ENCODE peak calls at places on chromosomes 4 and X, in five cellular contexts. Q is right lobe of liver, P is colonic mucosa, J is ovary, I is psoas muscle. B is an unnamed sample.

GRCh38 chr4:47704693-47705325 is 133.1 kb downstream of the CORIN start:
- DNase-seq in I (no peak), Q (peak), P (no peak), J (no peak), B (no peak)

GRCh38 chrX:149221246-149221645 is 283.9 kb downstream of the IDS start:
- DNase-seq in P (no peak), Q (no peak), J (no peak), I (no peak), B (no peak)

GRCh38 chrX:83535417-83536244 is 27.5 kb downstream of the POU3F4 start:
- DNase-seq in Q (no peak), P (no peak), I (no peak), J (no peak), B (no peak)

GRCh38 chrX:120305531-120306145 is 5.6 kb downstream of the TMEM255A start:
- DNase-seq in Q (no peak), J (no peak), P (no peak), I (no peak), B (no peak)

GRCh38 chrX:129193357-129193756 is 329.9 kb downstream of the SMARCA1 start:
- DNase-seq in I (no peak), P (peak), J (peak), Q (no peak), B (no peak)

GRCh38 chr4:99965173-99965572 is 15.1 kb upstream of the H2AZ1 start:
- DNase-seq in P (no peak), J (no peak), Q (no peak), I (no peak), B (no peak)

GRCh38 chr4:35138449-35138848 is 1105.9 kb downstream of the ARAP2 start:
- DNase-seq in I (no peak), Q (no peak), P (no peak), J (no peak), B (no peak)

GRCh38 chr4:176587920-176588319 is 204.8 kb downstream of the VEGFC start:
- DNase-seq in I (no peak), P (no peak), J (peak), Q (no peak), B (no peak)

GRCh38 chr4:55036405-55036804 is 89.0 kb downstream of the KDR start:
- DNase-seq in J (no peak), I (no peak), P (no peak), Q (no peak), B (no peak)

GRCh38 chrX:26442340-26442739 is 226.4 kb downstream of the MAGEB5 start:
- DNase-seq in I (no peak), J (no peak), Q (no peak), P (no peak), B (no peak)

GRCh38 chrX:129957241-129958099 is 25.0 kb upstream of the BCORL1 start:
- DNase-seq in Q (peak), I (peak), J (peak), P (peak), B (peak)

GRCh38 chrX:13411496-13412207 is 91.8 kb upstream of the ATXN3L start:
- DNase-seq in Q (no peak), P (no peak), I (no peak), J (no peak), B (no peak)

GRCh38 chr4:54961357-54961975 is 163.9 kb downstream of the KDR start:
- DNase-seq in Q (no peak), P (no peak), J (no peak), I (no peak), B (peak)

GRCh38 chrX:77918568-77918967 is 8.1 kb downstream of the ATP7A start:
- DNase-seq in Q (no peak), I (no peak), P (no peak), J (no peak), B (no peak)

GRCh38 chrX:132958086-132958703 is at the start of gene HS6ST2:
- DNase-seq in Q (no peak), I (peak), P (peak), J (peak), B (no peak)

GRCh38 chrX:103475381-103475780 is 43.9 kb downstream of the RAB40A start:
- DNase-seq in J (no peak), Q (no peak), I (no peak), P (no peak), B (no peak)

GRCh38 chrX:47242321-47242720 is 9.5 kb downstream of the USP11 start:
- DNase-seq in J (no peak), Q (no peak), I (no peak), P (no peak), B (no peak)

GRCh38 chr4:31183256-31183655 is 463.1 kb downstream of the PCDH7 start:
- DNase-seq in P (no peak), I (no peak), Q (no peak), J (no peak), B (no peak)

GRCh38 chrX:72021975-72022374 is 109.7 kb downstream of the RTL5 start:
- DNase-seq in I (no peak), Q (no peak), J (no peak), P (no peak), B (no peak)

GRCh38 chr4:173463816-173464215 is 64.9 kb upstream of the SCRG1 start:
- DNase-seq in J (no peak), Q (no peak), I (no peak), P (no peak), B (no peak)

GRCh38 chr4:105122334-105122733 is 24.3 kb upstream of the TET2 start:
- DNase-seq in J (no peak), P (no peak), I (no peak), Q (no peak), B (no peak)

GRCh38 chr4:168868044-168868855 is 141.8 kb downstream of the CBR4 start:
- DNase-seq in P (no peak), I (no peak), Q (no peak), J (no peak), B (no peak)

GRCh38 chr4:188986271-188986689 is 847.0 kb downstream of the TRIML1 start:
- DNase-seq in I (no peak), J (no peak), P (no peak), Q (no peak), B (no peak)

GRCh38 chr4:32560306-32560705 is 1840.1 kb downstream of the PCDH7 start:
- DNase-seq in P (no peak), J (no peak), I (no peak), Q (no peak), B (no peak)

GRCh38 chrX:68355629-68355920 is 77.7 kb downstream of the OPHN1 start:
- DNase-seq in Q (no peak), J (no peak), P (no peak), I (no peak), B (no peak)

GRCh38 chr4:78237360-78237759 is 180.2 kb downstream of the FRAS1 start:
- DNase-seq in Q (no peak), I (no peak), P (no peak), J (no peak), B (no peak)

GRCh38 chrX:123324628-123325027 is 140.6 kb downstream of the GRIA3 start:
- DNase-seq in J (no peak), Q (no peak), I (no peak), P (no peak), B (no peak)

GRCh38 chrX:16855363-16856075 is 14.6 kb downstream of the RBBP7 start:
- DNase-seq in J (no peak), I (no peak), P (no peak), Q (no peak), B (no peak)

GRCh38 chrX:45077748-45078424 is 122.8 kb downstream of the DIPK2B start:
- DNase-seq in Q (no peak), P (no peak), I (no peak), J (no peak), B (no peak)

GRCh38 chrX:39491548-39492297 is 606.0 kb downstream of the BCOR start:
- DNase-seq in I (no peak), J (no peak), Q (no peak), P (peak), B (no peak)

GRCh38 chr4:184732126-184732525 is 1.8 kb downstream of the CENPU start:
- DNase-seq in P (peak), J (no peak), I (no peak), Q (no peak), B (no peak)

GRCh38 chr4:75654905-75655304 is 18.3 kb downstream of the G3BP2 start:
- DNase-seq in J (no peak), I (no peak), Q (no peak), P (no peak), B (no peak)

GRCh38 chr4:75659512-75660031 is 13.6 kb downstream of the G3BP2 start:
- DNase-seq in P (no peak), Q (no peak), I (no peak), J (no peak), B (no peak)

GRCh38 chr4:75658881-75659280 is 14.3 kb downstream of the G3BP2 start:
- DNase-seq in Q (no peak), J (no peak), P (no peak), I (no peak), B (no peak)

GRCh38 chr4:75655562-75655961 is 17.6 kb downstream of the G3BP2 start:
- DNase-seq in J (no peak), P (no peak), I (no peak), Q (no peak), B (no peak)

DNA sequence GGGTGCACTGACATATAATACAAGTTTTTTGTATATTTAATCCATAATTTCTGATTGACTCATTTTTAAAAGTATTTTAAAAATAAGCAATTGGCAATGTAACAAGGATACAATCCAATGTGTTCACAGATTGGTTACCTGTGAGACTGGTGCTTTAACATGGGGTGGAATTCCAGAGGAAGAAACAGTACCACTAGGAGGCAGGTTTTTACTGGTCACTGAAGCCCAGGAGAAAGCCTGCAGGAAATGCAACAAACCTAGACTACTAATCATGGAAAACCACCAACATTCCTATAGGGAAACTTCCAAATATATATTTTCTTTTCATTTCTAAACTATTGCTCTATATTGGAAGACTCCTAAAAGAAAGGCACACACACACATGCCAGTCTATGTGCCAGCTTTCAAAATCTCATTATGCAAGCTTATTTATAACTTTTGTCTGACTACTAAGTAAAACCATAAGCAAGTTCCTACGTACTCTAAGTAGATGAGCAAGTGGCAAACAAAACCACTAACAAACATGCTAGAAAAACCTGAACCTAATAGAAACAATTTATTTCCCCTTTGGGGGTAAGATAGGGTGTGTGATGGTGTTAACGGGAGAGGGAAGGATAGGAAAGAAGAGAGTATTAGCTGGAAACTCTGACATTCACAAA is 19.2 kb downstream of the G3BP2 start:
- DNase-seq in J (no peak), Q (no peak), I (no peak), P (no peak), B (no peak)
- TF ChIP-seq CTCF in J (no peak), Q (peak), I (peak), P (peak), B (peak)

DNA sequence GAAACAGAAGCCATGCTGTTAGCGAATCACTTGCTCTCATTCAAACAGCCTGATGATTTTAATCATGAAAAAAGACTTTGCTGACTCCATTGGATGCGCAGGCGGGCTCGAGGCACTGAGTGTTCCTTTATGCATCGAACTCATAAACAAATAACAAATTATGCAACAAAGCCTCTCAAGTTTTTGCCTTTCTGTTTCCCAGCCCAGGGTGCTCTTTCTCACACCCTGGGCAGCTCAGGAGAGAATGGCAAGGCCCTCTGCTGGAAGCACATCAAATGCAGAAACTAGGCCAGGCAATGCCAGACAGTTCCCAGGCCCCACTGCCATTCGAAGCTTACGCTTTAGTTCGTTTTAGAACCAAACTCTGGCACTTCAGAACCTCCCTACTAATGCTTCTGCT is 19.8 kb downstream of the ETNPPL start:
- DNase-seq in P (no peak), J (no peak), I (no peak), Q (no peak), B (no peak)
- TF ChIP-seq CTCF in P (no peak), J (no peak), I (no peak), Q (peak), B (no peak)

DNA sequence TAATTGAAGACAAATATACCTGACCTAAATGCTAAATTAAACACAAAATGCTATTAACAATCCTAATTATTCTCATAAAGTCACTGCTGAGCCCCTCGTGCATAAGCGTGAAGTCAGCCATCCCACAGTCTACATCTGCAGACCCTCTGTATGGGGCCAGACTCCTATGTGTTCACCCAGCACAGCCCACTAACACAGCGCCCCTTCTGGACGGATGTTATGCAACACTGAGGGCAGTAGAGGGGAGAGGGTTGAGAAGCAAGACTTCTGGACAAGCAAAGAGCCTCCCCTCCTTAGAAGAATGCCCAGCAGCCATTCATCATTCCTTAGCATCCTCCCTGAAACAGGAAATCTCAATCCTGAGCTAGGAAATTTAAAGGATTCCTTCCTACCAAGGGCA is 7.9 kb downstream of the TRPC3 start:
- DNase-seq in Q (no peak), P (no peak), J (no peak), I (no peak), B (no peak)
- TF ChIP-seq CTCF in Q (no peak), P (no peak), J (no peak), I (no peak), B (no peak)

GRCh38 chr4:183362916-183363542 is 40.8 kb upstream of the CLDN24 start:
- DNase-seq in J (no peak), P (no peak), Q (no peak), I (no peak), B (no peak)
- TF ChIP-seq CTCF in J (no peak), P (no peak), Q (no peak), I (no peak), B (no peak)

GRCh38 chrX:136166221-136166855 is 19.0 kb downstream of the FHL1 start:
- DNase-seq in Q (no peak), J (no peak), P (no peak), I (no peak), B (no peak)
- TF ChIP-seq CTCF in Q (peak), J (no peak), P (no peak), I (peak), B (peak)

DNA sequence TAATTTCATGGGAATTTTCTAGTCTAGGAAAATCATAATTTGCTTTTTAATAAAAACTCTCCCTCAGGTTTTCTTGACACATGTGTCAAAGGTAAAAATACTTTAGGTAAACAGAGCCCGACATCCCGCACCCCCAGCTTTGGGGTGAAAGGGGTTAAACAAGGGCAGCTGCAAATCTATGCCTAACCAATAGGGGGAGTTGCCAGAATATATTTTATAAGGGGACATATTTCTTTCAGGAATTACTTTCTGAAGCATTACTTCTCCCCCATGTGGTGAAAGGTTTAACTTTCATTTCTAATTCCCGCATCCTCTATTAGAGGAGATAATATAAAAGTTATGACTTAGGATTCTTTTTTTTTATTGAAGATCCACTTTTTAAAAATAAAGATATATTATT is 53.9 kb upstream of the HEPH start:
- DNase-seq in P (peak), J (no peak), Q (no peak), I (no peak), B (no peak)
- TF ChIP-seq CTCF in P (peak), J (no peak), Q (peak), I (peak), B (no peak)

GRCh38 chr4:3767569-3768288 is 1.5 kb downstream of the ADRA2C start:
- DNase-seq in P (peak), J (no peak), I (no peak), Q (peak), B (no peak)

GRCh38 chr4:3766207-3766790 is at the start of gene ADRA2C:
- DNase-seq in P (no peak), J (no peak), I (peak), Q (no peak), B (peak)

GRCh38 chr4:3762753-3763511 is 3.3 kb upstream of the ADRA2C start:
- DNase-seq in J (no peak), P (no peak), Q (no peak), I (no peak), B (no peak)

GRCh38 chr4:3766791-3767561 is 791 bp downstream of the ADRA2C start:
- DNase-seq in Q (no peak), I (no peak), J (no peak), P (no peak), B (peak)

GRCh38 chr4:3765271-3766206 is 646 bp upstream of the ADRA2C start:
- DNase-seq in Q (peak), J (no peak), P (peak), I (peak), B (peak)
- TF ChIP-seq CTCF in Q (peak), J (no peak), P (no peak), I (peak), B (peak)

DNA sequence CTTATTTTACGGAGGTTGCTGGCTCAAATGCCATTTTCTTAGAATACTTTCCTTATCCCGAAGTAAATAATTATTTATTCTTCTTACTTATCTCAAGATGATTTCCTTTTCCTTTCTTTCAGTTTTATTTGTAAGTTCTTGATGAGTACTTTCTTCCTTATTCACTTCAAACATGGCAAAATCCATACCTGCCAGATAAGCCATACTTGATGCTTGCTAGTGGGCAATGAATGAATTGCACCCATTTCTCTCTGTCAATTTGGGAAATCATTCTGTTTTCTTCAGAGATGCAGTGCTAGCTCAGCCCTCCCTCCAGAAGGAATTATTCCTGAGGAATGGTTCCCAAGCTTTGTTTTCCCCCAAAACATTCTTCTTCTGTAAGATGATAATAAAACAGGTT is 598.3 kb downstream of the SPRY1 start:
- DNase-seq in J (no peak), Q (no peak), P (no peak), I (no peak), B (no peak)
- TF ChIP-seq CTCF in J (no peak), Q (no peak), P (no peak), I (peak), B (no peak)

GRCh38 chrX:154981116-154981411 is 41.5 kb downstream of the F8 start:
- DNase-seq in J (no peak), I (no peak), Q (no peak), P (no peak), B (no peak)

GRCh38 chrX:154979671-154980070 is 42.9 kb downstream of the F8 start:
- DNase-seq in I (no peak), P (no peak), J (no peak), Q (no peak), B (no peak)

GRCh38 chrX:154980330-154981115 is 42.0 kb downstream of the F8 start:
- DNase-seq in Q (peak), I (peak), P (peak), J (peak), B (peak)
- TF ChIP-seq CTCF in Q (peak), I (peak), P (peak), J (peak), B (peak)